ENCODE peak calls at places on chromosomes 1 and 21, in five cellular contexts. M is K562, Q is HepG2, A is H1, B is GM12878. C is an unnamed sample.

GRCh38 chr1:180365039-180365438 is 135.0 kb downstream of the LHX4 start:
- DNase-seq in M (peak; percentile 27), B (no peak), A (no peak), Q (peak; percentile 9), C (peak; percentile 41)

GRCh38 chr1:76425843-76426145 is 351.2 kb downstream of the ST6GALNAC3 start:
- DNase-seq in M (no peak), B (no peak), A (no peak), Q (no peak), C (no peak)

GRCh38 chr1:162305969-162306368 is 70.7 kb downstream of the SPATA46 start:
- DNase-seq in M (no peak), A (no peak), Q (peak; percentile 12), B (no peak), C (peak; percentile 21)

GRCh38 chr1:58572691-58573090 is 4.4 kb downstream of the TACSTD2 start:
- DNase-seq in B (no peak), A (no peak), Q (no peak), M (no peak), C (no peak)

GRCh38 chr1:174222166-174222949 is 63.0 kb downstream of the RABGAP1L start:
- DNase-seq in Q (no peak), M (no peak), A (no peak), B (no peak), C (no peak)

GRCh38 chr1:165954940-165955339 is 127.5 kb downstream of the UCK2 start:
- DNase-seq in M (no peak), B (no peak), Q (no peak), A (no peak), C (no peak)

GRCh38 chr1:8078176-8078671 is 52.1 kb upstream of the ERRFI1 start:
- DNase-seq in M (no peak), Q (peak; percentile 51), B (no peak), A (no peak), C (no peak)

GRCh38 chr1:167543566-167543965 is 10.0 kb downstream of the CREG1 start:
- DNase-seq in B (no peak), Q (no peak), M (no peak), A (no peak), C (no peak)

GRCh38 chr1:23421343-23421742 is 3.2 kb downstream of the TCEA3 start:
- DNase-seq in M (no peak), A (no peak), B (no peak), Q (no peak), C (no peak)

GRCh38 chr1:150574260-150575071 is 4.9 kb downstream of the MCL1 start:
- DNase-seq in A (no peak), M (peak; percentile 9), B (no peak), Q (no peak), C (no peak)

GRCh38 chr1:112700290-112701226 is 6.4 kb downstream of the RHOC start:
- DNase-seq in B (peak; percentile 65), M (peak; percentile 94), A (peak; percentile 81), Q (peak; percentile 90), C (peak; percentile 84)

GRCh38 chr1:201476670-201477344 is 7.8 kb upstream of the PHLDA3 start:
- DNase-seq in Q (no peak), A (no peak), M (no peak), B (no peak), C (no peak)

GRCh38 chr1:165907256-165907857 is 79.9 kb downstream of the UCK2 start:
- DNase-seq in M (no peak), Q (no peak), B (no peak), A (no peak), C (no peak)

GRCh38 chr1:91026777-91027176 is 4.9 kb upstream of the ZNF644 start:
- DNase-seq in A (no peak), Q (peak; percentile 35), M (no peak), B (no peak), C (peak; percentile 15)

GRCh38 chr1:104765115-104765514 is 1015.4 kb downstream of the AMY1C start:
- DNase-seq in A (no peak), B (peak; percentile 59), Q (no peak), M (no peak), C (no peak)

GRCh38 chr1:183841950-183842816 is 37.3 kb downstream of the RGL1 start:
- DNase-seq in M (no peak), B (peak; percentile 85), A (no peak), Q (peak; percentile 88), C (no peak)

GRCh38 chr1:53368314-53369033 is 40.6 kb upstream of the LRP8 start:
- DNase-seq in A (no peak), M (no peak), B (no peak), Q (no peak), C (no peak)

GRCh38 chr1:81840805-81841204 is 40.1 kb downstream of the ADGRL2 start:
- DNase-seq in A (no peak), M (no peak), B (no peak), Q (no peak), C (no peak)

GRCh38 chr1:167454304-167454928 is 63.9 kb downstream of the CD247 start:
- DNase-seq in M (no peak), Q (no peak), B (no peak), A (no peak), C (peak; percentile 37)

GRCh38 chr21:14956826-14957225 is 108.0 kb downstream of the NRIP1 start:
- DNase-seq in B (no peak), M (no peak), Q (no peak), A (no peak), C (no peak)

GRCh38 chr1:228810385-228810784 is 75.1 kb downstream of the RHOU start:
- DNase-seq in A (no peak), Q (no peak), M (no peak), B (no peak), C (no peak)

GRCh38 chr1:34786521-34787325 is 5.7 kb downstream of the GJB3 start:
- DNase-seq in M (peak; percentile 75), Q (peak; percentile 54), B (peak; percentile 25), A (no peak), C (peak; percentile 58)

GRCh38 chr1:218945050-218945449 is 228.6 kb upstream of the LYPLAL1 start:
- DNase-seq in Q (no peak), B (no peak), A (no peak), M (no peak), C (no peak)

GRCh38 chr1:190667914-190668313 is 190.2 kb upstream of the BRINP3 start:
- DNase-seq in Q (peak; percentile 35), B (no peak), A (no peak), M (no peak), C (peak; percentile 10)

GRCh38 chr21:38679531-38679930 is 126.2 kb upstream of the ETS2 start:
- DNase-seq in M (no peak), B (peak; percentile 9), A (no peak), Q (no peak), C (no peak)

GRCh38 chr1:14334336-14335176 is 263.9 kb upstream of the KAZN start:
- DNase-seq in B (no peak), A (no peak), M (peak; percentile 23), Q (no peak), C (no peak)

GRCh38 chr1:42983253-42983652 is 24.6 kb upstream of the SLC2A1 start:
- DNase-seq in Q (no peak), M (no peak), B (no peak), A (no peak), C (no peak)

GRCh38 chr1:202274611-202275010 is 67.1 kb downstream of the UBE2T start:
- DNase-seq in Q (peak; percentile 45), B (no peak), A (no peak), M (peak; percentile 48), C (peak; percentile 50)

GRCh38 chr1:21706151-21706835 is 37.1 kb upstream of the RAP1GAP start:
- DNase-seq in M (no peak), A (peak; percentile 27), Q (peak; percentile 25), B (no peak), C (no peak)

GRCh38 chr1:210407207-210407886 is 78.6 kb downstream of the HHAT start:
- DNase-seq in A (peak; percentile 41), B (no peak), M (peak; percentile 72), Q (peak; percentile 15), C (peak; percentile 60)

GRCh38 chr21:34126269-34126668 is 52.9 kb downstream of the MRPS6 start:
- DNase-seq in A (no peak), Q (no peak), M (no peak), B (no peak), C (no peak)

GRCh38 chr1:159970932-159971342 is 16.9 kb upstream of the SLAMF9 start:
- DNase-seq in Q (peak; percentile 93), A (no peak), B (no peak), M (no peak), C (no peak)

GRCh38 chr1:189787201-189787600 is 690.5 kb downstream of the BRINP3 start:
- DNase-seq in A (no peak), Q (peak; percentile 3), B (no peak), M (no peak), C (no peak)

GRCh38 chr1:100773444-100773843 is 53.9 kb downstream of the VCAM1 start:
- DNase-seq in B (no peak), A (no peak), M (no peak), Q (no peak), C (no peak)

DNA sequence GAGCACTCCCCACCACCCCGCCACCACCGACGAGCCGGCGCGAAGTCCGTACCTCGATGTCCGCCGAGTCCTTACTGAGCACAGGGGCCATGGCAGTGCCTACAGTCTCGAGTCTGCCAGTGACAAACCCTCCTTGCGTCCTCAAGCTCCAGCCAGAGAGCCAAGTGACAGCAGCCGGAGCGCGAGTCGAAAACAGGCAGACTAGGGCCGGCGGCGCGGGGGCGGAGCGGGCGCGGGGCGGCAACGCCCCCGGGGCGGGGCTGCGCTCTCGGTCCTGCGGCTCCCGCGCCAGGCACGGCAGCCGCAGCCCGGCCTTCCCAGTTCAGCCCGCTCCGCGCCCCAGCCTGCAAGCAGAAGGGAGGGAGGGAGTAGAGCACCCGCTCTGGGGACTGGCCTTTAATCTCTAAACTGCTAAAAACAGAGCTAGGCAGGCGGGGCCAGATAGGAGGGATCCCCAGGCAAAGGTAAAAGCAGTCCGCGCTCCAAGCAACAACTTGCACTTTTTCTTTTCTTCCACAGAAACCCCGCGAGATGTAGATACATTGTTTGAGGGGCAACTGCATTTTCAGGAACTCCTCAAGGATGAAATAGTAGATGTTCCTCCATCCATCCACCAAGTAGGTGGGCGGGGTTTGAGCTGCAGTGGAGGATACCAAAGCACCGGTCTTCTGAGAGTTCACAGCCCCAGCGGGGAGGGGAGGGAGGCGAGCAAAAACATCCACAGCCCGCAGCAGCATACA is at the start of gene DPYD:
- DNase-seq in A (peak; percentile 49), Q (peak; percentile 60), M (peak; percentile 76), B (peak; percentile 42), C (peak; percentile 46)
- TF ChIP-seq HDAC2 in A (peak; percentile 57), Q (no peak), M (no peak), B (no peak), C (no peak)

GRCh38 chr1:26862781-26863676 is at the start of gene SFN:
- DNase-seq in A (peak; percentile 84), B (no peak), Q (peak; percentile 85), M (peak; percentile 96), C (peak; percentile 79)
- TF ChIP-seq HDAC2 in A (no peak), B (no peak), Q (peak; percentile 46), M (peak; percentile 54), C (no peak)

GRCh38 chr1:153610334-153611023 is 2.5 kb downstream of the S100A16 start:
- DNase-seq in Q (no peak), M (peak; percentile 50), A (no peak), B (no peak), C (no peak)
- TF ChIP-seq HDAC2 in Q (no peak), M (no peak), A (no peak), B (no peak), C (no peak)

DNA sequence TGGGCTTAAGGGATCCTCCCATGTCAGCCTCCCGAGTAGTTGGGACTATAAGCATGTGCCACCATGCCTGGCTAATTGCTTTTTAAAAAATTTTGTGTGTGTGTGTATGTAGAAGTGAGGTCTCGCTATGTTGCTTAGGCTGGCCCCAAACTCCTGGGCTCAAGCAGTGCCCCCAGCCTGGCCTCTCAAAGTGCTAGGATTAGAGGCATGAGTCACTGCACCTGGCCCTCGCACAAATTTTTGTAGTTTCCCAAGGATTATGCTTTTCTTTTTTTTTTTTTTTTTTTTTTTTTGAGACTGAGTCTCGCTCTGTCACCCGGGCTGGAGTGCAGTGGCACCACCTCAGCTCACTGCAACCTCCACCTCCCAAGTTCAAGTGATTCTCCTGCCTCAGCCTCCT is 144.4 kb upstream of the HNRNPU start:
- DNase-seq in A (no peak), Q (no peak), B (no peak), M (no peak), C (no peak)
- TF ChIP-seq HDAC2 in A (no peak), Q (no peak), B (no peak), M (no peak), C (no peak)